ENCODE peak calls at places on chromosomes 7 and 10, in four cellular contexts. V is GM12878, T is GM23338, B is K562. S is an unnamed sample.

GRCh38 chr7:2807846-2808772 is 36.0 kb downstream of the GNA12 start:
- DNase-seq in V (no peak), T (peak), B (no peak), S (no peak)

GRCh38 chr7:116663744-116664143 is 8.3 kb upstream of the MET start:
- DNase-seq in V (no peak), T (no peak), B (no peak), S (no peak)

GRCh38 chr10:47438857-47439474 is 44.9 kb downstream of the ANXA8 start:
- DNase-seq in V (no peak), T (peak), B (peak), S (peak)

GRCh38 chr7:91953618-91954017 is 13.0 kb downstream of the AKAP9 start:
- DNase-seq in V (no peak), T (peak), B (peak), S (peak)

GRCh38 chr10:46555713-46556514 is 544 bp downstream of the GPRIN2 start:
- DNase-seq in V (no peak), T (peak), B (no peak), S (no peak)

GRCh38 chr7:108293190-108293612 is 163.0 kb downstream of the NRCAM start:
- DNase-seq in V (no peak), T (no peak), B (no peak), S (no peak)

GRCh38 chr7:90766814-90767564 is 170.9 kb downstream of the CDK14 start:
- DNase-seq in V (no peak), T (no peak), B (no peak), S (peak)

GRCh38 chr7:23746629-23747028 is 36.6 kb downstream of the STK31 start:
- DNase-seq in V (no peak), T (no peak), B (no peak), S (no peak)

GRCh38 chr7:67551027-67551426 is 554.4 kb downstream of the TYW1 start:
- DNase-seq in V (no peak), T (no peak), B (no peak), S (no peak)

GRCh38 chr7:45102785-45103712 is 8.4 kb downstream of the TBRG4 start:
- DNase-seq in V (no peak), T (no peak), B (no peak), S (no peak)

GRCh38 chr7:32077806-32078205 is 7.6 kb upstream of the PDE1C start:
- DNase-seq in V (no peak), T (no peak), B (no peak), S (no peak)

GRCh38 chr7:77242535-77242934 is 42.9 kb upstream of the FGL2 start:
- DNase-seq in V (no peak), T (no peak), B (no peak), S (no peak)

GRCh38 chr10:127280446-127280845 is 84.1 kb upstream of the INSYN2A start:
- DNase-seq in V (no peak), T (peak), B (no peak), S (no peak)

GRCh38 chr7:125423444-125424155 is 494.0 kb upstream of the POT1 start:
- DNase-seq in V (no peak), T (no peak), B (no peak), S (no peak)

GRCh38 chr7:8133188-8133848 is 128.6 kb downstream of the ICA1 start:
- DNase-seq in V (no peak), T (no peak), B (no peak), S (no peak)

GRCh38 chr10:132059760-132060508 is 5.8 kb upstream of the JAKMIP3 start:
- DNase-seq in V (no peak), T (no peak), B (no peak), S (no peak)

GRCh38 chr10:3503299-3503698 is 281.7 kb downstream of the KLF6 start:
- DNase-seq in V (no peak), T (no peak), B (no peak), S (no peak)

GRCh38 chr7:91156326-91156725 is 107.9 kb upstream of the FZD1 start:
- DNase-seq in V (no peak), T (no peak), B (no peak), S (no peak)

GRCh38 chr10:116272497-116273221 is at the start of gene GFRA1:
- DNase-seq in V (no peak), T (peak), B (no peak), S (no peak)

GRCh38 chr10:101579516-101579870 is 8.6 kb downstream of the POLL start:
- DNase-seq in V (no peak), T (no peak), B (no peak), S (no peak)

GRCh38 chr10:110901954-110902819 is 16.8 kb downstream of the BBIP1 start:
- DNase-seq in V (no peak), T (no peak), B (no peak), S (no peak)

GRCh38 chr10:18044976-18045720 is 93.4 kb downstream of the SLC39A12 start:
- DNase-seq in V (no peak), T (peak), B (no peak), S (no peak)

GRCh38 chr7:101792051-101792651 is 25.3 kb upstream of the CUX1 start:
- DNase-seq in V (no peak), T (no peak), B (no peak), S (no peak)

DNA sequence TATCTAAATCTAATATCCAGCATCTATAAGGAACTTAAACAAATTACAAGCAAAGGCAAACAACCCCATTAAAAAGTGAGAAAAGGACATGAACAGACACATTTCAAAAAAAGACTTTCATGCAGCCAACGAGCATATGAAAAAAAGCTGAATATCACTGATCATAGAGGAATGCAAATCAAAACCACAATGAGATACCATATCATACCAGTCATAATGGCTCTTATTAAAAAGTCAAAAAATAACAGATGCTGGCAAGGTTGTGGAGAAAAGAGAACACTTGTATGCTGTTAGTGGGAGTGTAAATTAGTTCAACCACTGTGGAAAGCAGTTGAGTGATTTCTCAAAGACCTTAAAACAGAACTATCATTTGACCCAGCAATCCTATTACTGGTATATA is 334.4 kb upstream of the CACNA2D1 start:
- DNase-seq in V (no peak), T (no peak), B (no peak), S (no peak)
- TF ChIP-seq CREB1 in V (no peak), T (no peak), B (no peak), S (no peak)

GRCh38 chr10:12389154-12389734 is 39.9 kb downstream of the CAMK1D start:
- DNase-seq in V (no peak), T (no peak), B (no peak), S (no peak)

GRCh38 chr10:12391191-12391590 is 41.8 kb downstream of the CAMK1D start:
- DNase-seq in V (no peak), T (no peak), B (no peak), S (no peak)

GRCh38 chr10:12388671-12389070 is 39.3 kb downstream of the CAMK1D start:
- DNase-seq in V (no peak), T (no peak), B (no peak), S (no peak)

GRCh38 chr10:12387561-12388210 is 38.3 kb downstream of the CAMK1D start:
- DNase-seq in V (no peak), T (no peak), B (no peak), S (no peak)

GRCh38 chr10:12390733-12391132 is 41.4 kb downstream of the CAMK1D start:
- DNase-seq in V (no peak), T (no peak), B (no peak), S (no peak)
- TF ChIP-seq JUNB in V (no peak), T (no peak), B (no peak), S (no peak)

DNA sequence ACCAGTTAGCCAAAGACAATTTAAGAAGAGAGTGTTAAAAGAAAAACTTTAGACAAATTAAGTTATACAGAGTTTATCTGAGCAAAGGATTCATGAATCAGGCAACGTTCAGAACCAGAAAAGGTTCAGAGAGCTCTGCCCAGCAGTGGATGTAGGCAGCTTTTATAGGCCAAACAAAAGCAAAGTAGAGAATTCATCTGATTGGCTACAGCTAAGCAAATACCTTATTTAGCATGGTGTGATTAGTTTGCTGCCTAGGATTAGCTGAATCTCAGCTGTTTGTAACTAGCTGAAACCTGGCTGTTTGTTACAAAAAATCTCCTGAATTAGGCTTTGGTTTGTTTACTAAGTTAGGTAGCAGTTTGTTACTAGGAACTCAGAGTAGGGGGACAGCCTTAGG is 66.0 kb downstream of the SLC25A40 start:
- DNase-seq in V (no peak), T (peak), B (no peak), S (no peak)
- TF ChIP-seq CREB1 in V (no peak), T (no peak), B (no peak), S (no peak)

GRCh38 chr7:27435461-27435860 is 192.9 kb downstream of the EVX1 start:
- DNase-seq in V (no peak), T (no peak), B (no peak), S (no peak)
- TF ChIP-seq JUNB in V (no peak), T (no peak), B (no peak), S (no peak)

DNA sequence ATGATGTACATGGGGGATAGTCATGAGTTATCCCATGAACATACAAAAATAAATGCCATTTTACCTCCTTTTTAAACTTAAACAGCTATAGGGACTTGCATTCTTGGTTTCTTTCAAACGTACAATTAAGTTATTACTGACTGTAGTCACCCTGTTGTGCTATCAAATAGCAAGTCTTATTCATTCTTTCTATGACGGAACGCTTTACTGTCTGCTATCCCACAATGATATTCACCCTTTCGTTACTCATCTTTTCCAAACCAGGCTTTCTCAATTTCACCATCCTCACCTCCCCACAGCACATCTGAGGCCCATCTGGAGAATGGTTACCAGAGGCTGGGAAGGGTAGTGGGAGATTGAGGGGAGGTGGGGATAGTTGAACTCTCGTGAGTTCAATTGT is 218.8 kb downstream of the PHF14 start:
- DNase-seq in V (no peak), T (no peak), B (no peak), S (no peak)
- TF ChIP-seq CREB1 in V (no peak), T (no peak), B (no peak), S (no peak)